ENCODE peak calls at places on chromosomes 6 and 20, in five cellular contexts. One of them, this sample, is unnamed.

GRCh38 chr6:38603492-38603891 is 36.2 kb downstream of the BTBD9 start:
- DNase-seq in fibroblast of gingiva: no peak
- DNase-seq in glutamatergic neuron: no peak
- DNase-seq in NCI-H2081: no peak
- DNase-seq in A172: no peak
- DNase-seq in this sample: peak; percentile 66

GRCh38 chr20:59145926-59146800 is 17.5 kb upstream of the ZNF831 start:
- DNase-seq in fibroblast of gingiva: no peak
- DNase-seq in A172: no peak
- DNase-seq in NCI-H2081: no peak
- DNase-seq in glutamatergic neuron: no peak
- DNase-seq in this sample: no peak

GRCh38 chr6:106662458-106662857 is 33.1 kb downstream of the QRSL1 start:
- DNase-seq in fibroblast of gingiva: no peak
- DNase-seq in A172: no peak
- DNase-seq in NCI-H2081: no peak
- DNase-seq in glutamatergic neuron: no peak
- DNase-seq in this sample: no peak

GRCh38 chr6:118558811-118559217 is 10.7 kb downstream of the PLN start:
- DNase-seq in A172: no peak
- DNase-seq in NCI-H2081: no peak
- DNase-seq in glutamatergic neuron: no peak
- DNase-seq in fibroblast of gingiva: peak; percentile 23
- DNase-seq in this sample: no peak

GRCh38 chr6:16544006-16544405 is 217.3 kb downstream of the ATXN1 start:
- DNase-seq in fibroblast of gingiva: peak; percentile 90
- DNase-seq in glutamatergic neuron: no peak
- DNase-seq in NCI-H2081: no peak
- DNase-seq in A172: no peak
- DNase-seq in this sample: no peak

GRCh38 chr20:57996936-57997629 is 231.4 kb downstream of the ANKRD60 start:
- DNase-seq in fibroblast of gingiva: peak; percentile 31
- DNase-seq in A172: peak; percentile 70
- DNase-seq in NCI-H2081: no peak
- DNase-seq in glutamatergic neuron: no peak
- DNase-seq in this sample: no peak

GRCh38 chr6:137013738-137014602 is 30.8 kb downstream of the IL20RA start:
- DNase-seq in fibroblast of gingiva: peak; percentile 72
- DNase-seq in NCI-H2081: peak; percentile 21
- DNase-seq in glutamatergic neuron: no peak
- DNase-seq in A172: peak; percentile 60
- DNase-seq in this sample: peak; percentile 1

GRCh38 chr6:35154947-35155346 is 13.8 kb upstream of the TCP11 start:
- DNase-seq in fibroblast of gingiva: no peak
- DNase-seq in NCI-H2081: no peak
- DNase-seq in A172: no peak
- DNase-seq in glutamatergic neuron: no peak
- DNase-seq in this sample: no peak

GRCh38 chr20:63370623-63371176 is 9.6 kb upstream of the CHRNA4 start:
- DNase-seq in fibroblast of gingiva: no peak
- DNase-seq in NCI-H2081: no peak
- DNase-seq in glutamatergic neuron: no peak
- DNase-seq in A172: no peak
- DNase-seq in this sample: peak; percentile 56

GRCh38 chr6:18308070-18308735 is 43.9 kb upstream of the DEK start:
- DNase-seq in NCI-H2081: no peak
- DNase-seq in glutamatergic neuron: no peak
- DNase-seq in fibroblast of gingiva: peak; percentile 90
- DNase-seq in A172: no peak
- DNase-seq in this sample: no peak

GRCh38 chr6:128062882-128063603 is 162.2 kb upstream of the THEMIS start:
- DNase-seq in A172: no peak
- DNase-seq in fibroblast of gingiva: no peak
- DNase-seq in NCI-H2081: no peak
- DNase-seq in glutamatergic neuron: no peak
- DNase-seq in this sample: no peak

GRCh38 chr20:16273812-16274560 is 299.3 kb downstream of the KIF16B start:
- DNase-seq in NCI-H2081: no peak
- DNase-seq in A172: no peak
- DNase-seq in fibroblast of gingiva: no peak
- DNase-seq in glutamatergic neuron: no peak
- DNase-seq in this sample: peak; percentile 66

GRCh38 chr6:54681987-54682386 is 164.6 kb upstream of the FAM83B start:
- DNase-seq in glutamatergic neuron: no peak
- DNase-seq in fibroblast of gingiva: peak; percentile 25
- DNase-seq in NCI-H2081: no peak
- DNase-seq in A172: peak; percentile 80
- DNase-seq in this sample: no peak

GRCh38 chr6:158926429-158926828 is 73.6 kb downstream of the RSPH3 start:
- DNase-seq in NCI-H2081: no peak
- DNase-seq in A172: peak; percentile 87
- DNase-seq in glutamatergic neuron: no peak
- DNase-seq in fibroblast of gingiva: no peak
- DNase-seq in this sample: no peak

GRCh38 chr20:40494238-40494637 is 194.8 kb downstream of the MAFB start:
- DNase-seq in A172: no peak
- DNase-seq in NCI-H2081: no peak
- DNase-seq in glutamatergic neuron: no peak
- DNase-seq in fibroblast of gingiva: no peak
- DNase-seq in this sample: no peak

GRCh38 chr6:33082702-33083101 is 6.9 kb downstream of the HLA-DPB1 start:
- DNase-seq in NCI-H2081: no peak
- DNase-seq in A172: no peak
- DNase-seq in glutamatergic neuron: peak; percentile 37
- DNase-seq in fibroblast of gingiva: peak; percentile 30
- DNase-seq in this sample: no peak

GRCh38 chr6:34679552-34680255 is 16.9 kb downstream of the ILRUN start:
- DNase-seq in fibroblast of gingiva: no peak
- DNase-seq in A172: no peak
- DNase-seq in glutamatergic neuron: no peak
- DNase-seq in NCI-H2081: no peak
- DNase-seq in this sample: no peak

GRCh38 chr6:33080127-33081089 is 4.6 kb downstream of the HLA-DPB1 start:
- DNase-seq in A172: no peak
- DNase-seq in NCI-H2081: no peak
- DNase-seq in glutamatergic neuron: peak; percentile 47
- DNase-seq in fibroblast of gingiva: peak; percentile 67
- DNase-seq in this sample: no peak

GRCh38 chr20:32289661-32290431 is 12.4 kb downstream of the KIF3B start:
- DNase-seq in A172: no peak
- DNase-seq in NCI-H2081: no peak
- DNase-seq in glutamatergic neuron: no peak
- DNase-seq in fibroblast of gingiva: no peak
- DNase-seq in this sample: no peak

GRCh38 chr6:17311595-17312311 is 30.6 kb downstream of the RBM24 start:
- DNase-seq in A172: no peak
- DNase-seq in glutamatergic neuron: peak; percentile 47
- DNase-seq in NCI-H2081: no peak
- DNase-seq in fibroblast of gingiva: peak; percentile 78
- DNase-seq in this sample: peak; percentile 45

GRCh38 chr20:61436268-61436667 is 184.2 kb downstream of the CDH4 start:
- DNase-seq in A172: peak; percentile 89
- DNase-seq in fibroblast of gingiva: peak; percentile 40
- DNase-seq in NCI-H2081: no peak
- DNase-seq in glutamatergic neuron: no peak
- DNase-seq in this sample: no peak

GRCh38 chr20:48831702-48832422 is 4.1 kb upstream of the PREX1 start:
- DNase-seq in A172: no peak
- DNase-seq in glutamatergic neuron: no peak
- DNase-seq in NCI-H2081: no peak
- DNase-seq in fibroblast of gingiva: peak; percentile 66
- DNase-seq in this sample: peak; percentile 41

GRCh38 chr6:7697820-7698623 is 27.9 kb upstream of the BMP6 start:
- DNase-seq in glutamatergic neuron: no peak
- DNase-seq in A172: peak; percentile 55
- DNase-seq in fibroblast of gingiva: peak; percentile 93
- DNase-seq in NCI-H2081: no peak
- DNase-seq in this sample: no peak

GRCh38 chr6:89066929-89067646 is 13.5 kb upstream of the PNRC1 start:
- DNase-seq in A172: no peak
- DNase-seq in glutamatergic neuron: no peak
- DNase-seq in fibroblast of gingiva: no peak
- DNase-seq in NCI-H2081: no peak
- DNase-seq in this sample: no peak

GRCh38 chr20:36463212-36464061 is 77.9 kb upstream of the MYL9 start:
- DNase-seq in A172: no peak
- DNase-seq in fibroblast of gingiva: no peak
- DNase-seq in NCI-H2081: no peak
- DNase-seq in glutamatergic neuron: no peak
- DNase-seq in this sample: no peak

GRCh38 chr6:166173292-166173951 is 5.8 kb upstream of the TBXT start:
- DNase-seq in NCI-H2081: no peak
- DNase-seq in A172: peak; percentile 10
- DNase-seq in fibroblast of gingiva: no peak
- DNase-seq in glutamatergic neuron: no peak
- DNase-seq in this sample: no peak

GRCh38 chr20:53844259-53844658 is 226.1 kb downstream of the BCAS1 start:
- DNase-seq in A172: no peak
- DNase-seq in fibroblast of gingiva: no peak
- DNase-seq in NCI-H2081: no peak
- DNase-seq in glutamatergic neuron: no peak
- DNase-seq in this sample: no peak

GRCh38 chr6:166032366-166033171 is 135.1 kb downstream of the TBXT start:
- DNase-seq in fibroblast of gingiva: peak; percentile 93
- DNase-seq in A172: peak; percentile 74
- DNase-seq in glutamatergic neuron: no peak
- DNase-seq in NCI-H2081: no peak
- DNase-seq in this sample: no peak

GRCh38 chr6:109454483-109455160 is 950 bp downstream of the MICAL1 start:
- DNase-seq in A172: peak; percentile 8
- DNase-seq in glutamatergic neuron: peak; percentile 60
- DNase-seq in fibroblast of gingiva: peak; percentile 25
- DNase-seq in NCI-H2081: no peak
- DNase-seq in this sample: peak; percentile 9

GRCh38 chr20:45408646-45409213 is 641 bp downstream of the DBNDD2 start:
- DNase-seq in NCI-H2081: no peak
- DNase-seq in glutamatergic neuron: no peak
- DNase-seq in fibroblast of gingiva: no peak
- DNase-seq in A172: no peak
- DNase-seq in this sample: no peak

GRCh38 chr20:36893801-36894200 is 17.9 kb downstream of the TLDC2 start:
- DNase-seq in fibroblast of gingiva: no peak
- DNase-seq in NCI-H2081: no peak
- DNase-seq in A172: no peak
- DNase-seq in glutamatergic neuron: no peak
- DNase-seq in this sample: no peak

GRCh38 chr20:11726021-11726420 is 191.7 kb upstream of the BTBD3 start:
- DNase-seq in glutamatergic neuron: no peak
- DNase-seq in fibroblast of gingiva: no peak
- DNase-seq in NCI-H2081: peak; percentile 50
- DNase-seq in A172: no peak
- DNase-seq in this sample: peak; percentile 43